ENCODE peak calls at places on chromosomes 5 and 9, in six cellular contexts. One of them, this sample, is unnamed.

GRCh38 chr5:82421119-82421518 is 143.0 kb upstream of the RPS23 start:
- DNase-seq in T-helper 1 cell: no peak
- DNase-seq in NCI-H69: no peak
- DNase-seq in fibroblast of lung: peak; percentile 88
- DNase-seq in left lobe of liver: no peak
- DNase-seq in right cardiac atrium: no peak
- DNase-seq in this sample: peak; percentile 75

GRCh38 chr9:35740243-35740642 is 7.8 kb downstream of the CREB3 start:
- DNase-seq in right cardiac atrium: no peak
- DNase-seq in NCI-H69: no peak
- DNase-seq in fibroblast of lung: no peak
- DNase-seq in left lobe of liver: no peak
- DNase-seq in T-helper 1 cell: no peak
- DNase-seq in this sample: no peak

GRCh38 chr9:755454-756381 is 85.8 kb upstream of the DMRT1 start:
- DNase-seq in right cardiac atrium: no peak
- DNase-seq in fibroblast of lung: peak; percentile 86
- DNase-seq in left lobe of liver: no peak
- DNase-seq in NCI-H69: no peak
- DNase-seq in T-helper 1 cell: no peak
- DNase-seq in this sample: peak; percentile 77

GRCh38 chr9:127975376-127976315 is 5.1 kb downstream of the EEIG1 start:
- DNase-seq in fibroblast of lung: no peak
- DNase-seq in NCI-H69: no peak
- DNase-seq in right cardiac atrium: peak; percentile 65
- DNase-seq in left lobe of liver: no peak
- DNase-seq in T-helper 1 cell: no peak
- DNase-seq in this sample: peak; percentile 84

GRCh38 chr5:7250609-7251008 is 145.3 kb upstream of the ADCY2 start:
- DNase-seq in right cardiac atrium: no peak
- DNase-seq in fibroblast of lung: no peak
- DNase-seq in T-helper 1 cell: no peak
- DNase-seq in left lobe of liver: no peak
- DNase-seq in NCI-H69: no peak
- DNase-seq in this sample: no peak

GRCh38 chr9:38263534-38263933 is 129.0 kb upstream of the ALDH1B1 start:
- DNase-seq in left lobe of liver: no peak
- DNase-seq in fibroblast of lung: peak; percentile 44
- DNase-seq in right cardiac atrium: no peak
- DNase-seq in NCI-H69: peak; percentile 69
- DNase-seq in T-helper 1 cell: no peak
- DNase-seq in this sample: no peak

GRCh38 chr9:137053944-137054931 is at the start of gene ENTPD2:
- DNase-seq in NCI-H69: peak; percentile 90
- DNase-seq in T-helper 1 cell: no peak
- DNase-seq in fibroblast of lung: no peak
- DNase-seq in left lobe of liver: peak; percentile 84
- DNase-seq in right cardiac atrium: peak; percentile 74
- DNase-seq in this sample: no peak

GRCh38 chr9:86256653-86257052 is 2.8 kb downstream of the C9orf153 start:
- DNase-seq in fibroblast of lung: no peak
- DNase-seq in right cardiac atrium: no peak
- DNase-seq in NCI-H69: no peak
- DNase-seq in left lobe of liver: no peak
- DNase-seq in T-helper 1 cell: no peak
- DNase-seq in this sample: no peak

GRCh38 chr5:158860706-158861105 is 239.0 kb downstream of the EBF1 start:
- DNase-seq in fibroblast of lung: no peak
- DNase-seq in NCI-H69: no peak
- DNase-seq in right cardiac atrium: no peak
- DNase-seq in left lobe of liver: no peak
- DNase-seq in T-helper 1 cell: no peak
- DNase-seq in this sample: no peak

GRCh38 chr9:130448035-130448624 is 3.4 kb downstream of the ASS1 start:
- DNase-seq in fibroblast of lung: peak; percentile 61
- DNase-seq in right cardiac atrium: peak; percentile 47
- DNase-seq in T-helper 1 cell: no peak
- DNase-seq in left lobe of liver: no peak
- DNase-seq in NCI-H69: peak; percentile 91
- DNase-seq in this sample: peak; percentile 38

GRCh38 chr9:88180084-88180765 is 42.0 kb upstream of the SPATA31C2 start:
- DNase-seq in right cardiac atrium: no peak
- DNase-seq in left lobe of liver: no peak
- DNase-seq in NCI-H69: no peak
- DNase-seq in fibroblast of lung: no peak
- DNase-seq in T-helper 1 cell: no peak
- DNase-seq in this sample: no peak

GRCh38 chr9:92650839-92651621 is 18.9 kb downstream of the IPPK start:
- DNase-seq in fibroblast of lung: no peak
- DNase-seq in right cardiac atrium: peak; percentile 89
- DNase-seq in NCI-H69: no peak
- DNase-seq in left lobe of liver: peak; percentile 40
- DNase-seq in T-helper 1 cell: no peak
- DNase-seq in this sample: no peak

GRCh38 chr5:95858023-95858461 is 35.5 kb upstream of the GLRX start:
- DNase-seq in fibroblast of lung: peak; percentile 97
- DNase-seq in left lobe of liver: no peak
- DNase-seq in NCI-H69: peak; percentile 69
- DNase-seq in right cardiac atrium: peak; percentile 74
- DNase-seq in T-helper 1 cell: no peak
- DNase-seq in this sample: no peak

GRCh38 chr5:144315026-144315425 is 144.4 kb downstream of the KCTD16 start:
- DNase-seq in NCI-H69: peak; percentile 76
- DNase-seq in T-helper 1 cell: no peak
- DNase-seq in left lobe of liver: no peak
- DNase-seq in right cardiac atrium: no peak
- DNase-seq in fibroblast of lung: no peak
- DNase-seq in this sample: no peak

GRCh38 chr9:134344068-134344820 is 18.0 kb downstream of the RXRA start:
- DNase-seq in fibroblast of lung: no peak
- DNase-seq in left lobe of liver: no peak
- DNase-seq in right cardiac atrium: peak; percentile 89
- DNase-seq in NCI-H69: no peak
- DNase-seq in T-helper 1 cell: no peak
- DNase-seq in this sample: no peak

GRCh38 chr9:69168709-69169217 is 5.3 kb upstream of the TJP2 start:
- DNase-seq in fibroblast of lung: peak; percentile 86
- DNase-seq in NCI-H69: peak; percentile 91
- DNase-seq in right cardiac atrium: no peak
- DNase-seq in T-helper 1 cell: peak; percentile 25
- DNase-seq in left lobe of liver: peak; percentile 92
- DNase-seq in this sample: no peak

GRCh38 chr5:75037106-75037505 is 15.3 kb downstream of the GCNT4 start:
- DNase-seq in T-helper 1 cell: no peak
- DNase-seq in fibroblast of lung: peak; percentile 20
- DNase-seq in NCI-H69: no peak
- DNase-seq in left lobe of liver: no peak
- DNase-seq in right cardiac atrium: no peak
- DNase-seq in this sample: peak; percentile 79

GRCh38 chr9:107447834-107448233 is 41.7 kb downstream of the KLF4 start:
- DNase-seq in fibroblast of lung: no peak
- DNase-seq in NCI-H69: no peak
- DNase-seq in T-helper 1 cell: no peak
- DNase-seq in left lobe of liver: no peak
- DNase-seq in right cardiac atrium: no peak
- DNase-seq in this sample: no peak

GRCh38 chr5:10337986-10338385 is 15.5 kb upstream of the MARCHF6 start:
- DNase-seq in left lobe of liver: no peak
- DNase-seq in fibroblast of lung: no peak
- DNase-seq in NCI-H69: peak; percentile 41
- DNase-seq in right cardiac atrium: no peak
- DNase-seq in T-helper 1 cell: no peak
- DNase-seq in this sample: no peak

GRCh38 chr5:140221697-140222223 is 46.8 kb downstream of the CYSTM1 start:
- DNase-seq in T-helper 1 cell: no peak
- DNase-seq in NCI-H69: no peak
- DNase-seq in right cardiac atrium: no peak
- DNase-seq in left lobe of liver: no peak
- DNase-seq in fibroblast of lung: peak; percentile 87
- DNase-seq in this sample: peak; percentile 77

GRCh38 chr9:6414291-6414690 is 1.3 kb downstream of the UHRF2 start:
- DNase-seq in T-helper 1 cell: no peak
- DNase-seq in right cardiac atrium: no peak
- DNase-seq in NCI-H69: peak; percentile 64
- DNase-seq in fibroblast of lung: peak; percentile 46
- DNase-seq in left lobe of liver: no peak
- DNase-seq in this sample: no peak

This sample was measured in MG63.